ENCODE peak calls at places on chromosomes 5 and 9, in nine cellular contexts. Z is cardiac muscle cell, X is right atrium auricular region, F is fibroblast of lung, K is adrenal gland, E is stomach, C is GM23338, U is breast epithelium, W is SK-N-SH. G is an unnamed sample.

GRCh38 chr5:43855418-43855817 is 252.4 kb downstream of the NNT start:
- DNase-seq in Z (peak; percentile 2), X (no peak), F (no peak), K (no peak), E (no peak), C (no peak), U (no peak), W (no peak), G (no peak)

GRCh38 chr5:10286552-10287227 is 21.0 kb downstream of the CMBL start:
- DNase-seq in Z (no peak), X (no peak), F (no peak), K (no peak), E (no peak), C (no peak), U (no peak), W (no peak), G (no peak)

GRCh38 chr5:71865202-71865601 is 146.1 kb downstream of the CARTPT start:
- DNase-seq in Z (peak; percentile 61), X (no peak), F (peak; percentile 94), K (no peak), E (no peak), C (no peak), U (no peak), W (no peak), G (no peak)

GRCh38 chr5:180932660-180933059 is 33.7 kb downstream of the BTNL8 start:
- DNase-seq in Z (no peak), X (no peak), F (no peak), K (no peak), E (no peak), C (no peak), U (no peak), W (no peak), G (no peak)

GRCh38 chr5:179812135-179812825 is 5.6 kb upstream of the MGAT4B start:
- DNase-seq in Z (no peak), X (no peak), F (no peak), K (no peak), E (no peak), C (no peak), U (no peak), W (no peak), G (no peak)

GRCh38 chr9:129393064-129393463 is 215.0 kb upstream of the IER5L start:
- DNase-seq in Z (no peak), X (no peak), F (no peak), K (no peak), E (no peak), C (no peak), U (no peak), W (no peak), G (no peak)

GRCh38 chr5:146137967-146138403 is 32.6 kb upstream of the PLAC8L1 start:
- DNase-seq in Z (peak; percentile 47), X (no peak), F (peak; percentile 50), K (no peak), E (peak; percentile 71), C (no peak), U (no peak), W (no peak), G (no peak)

GRCh38 chr9:128160603-128160987 is 530 bp downstream of the BBLN start:
- DNase-seq in Z (peak; percentile 22), X (no peak), F (peak; percentile 29), K (no peak), E (no peak), C (peak; percentile 46), U (no peak), W (peak; percentile 67), G (peak; percentile 22)

GRCh38 chr5:68214472-68215207 is 916 bp upstream of the PIK3R1 start:
- DNase-seq in Z (peak; percentile 30), X (no peak), F (no peak), K (no peak), E (no peak), C (peak; percentile 59), U (no peak), W (peak; percentile 14), G (no peak)

GRCh38 chr5:66959668-66960067 is 236.9 kb downstream of the CD180 start:
- DNase-seq in Z (no peak), X (no peak), F (peak; percentile 47), K (no peak), E (no peak), C (no peak), U (no peak), W (no peak), G (no peak)

GRCh38 chr5:66958984-66959641 is 237.5 kb downstream of the CD180 start:
- DNase-seq in Z (peak; percentile 79), X (no peak), F (peak; percentile 90), K (peak; percentile 78), E (no peak), C (peak; percentile 46), U (no peak), W (no peak), G (no peak)

GRCh38 chr5:66960373-66961137 is 236.0 kb downstream of the CD180 start:
- DNase-seq in Z (peak; percentile 46), X (no peak), F (peak; percentile 72), K (peak; percentile 60), E (peak; percentile 31), C (peak; percentile 22), U (no peak), W (no peak), G (no peak)

GRCh38 chr5:66956439-66956838 is 240.2 kb downstream of the CD180 start:
- DNase-seq in Z (no peak), X (no peak), F (no peak), K (no peak), E (no peak), C (no peak), U (no peak), W (no peak), G (no peak)

GRCh38 chr5:66958126-66958983 is 238.2 kb downstream of the CD180 start:
- DNase-seq in Z (peak; percentile 75), X (no peak), F (peak; percentile 85), K (no peak), E (no peak), C (peak; percentile 27), U (no peak), W (no peak), G (no peak)
- H3K27ac ChIP-seq in Z (peak overlapping the region; percentile 93), X (peak overlapping the region; percentile 67), F (peak overlapping the region; percentile 75), K (peak overlapping the region; percentile 54), E (no peak overlapping the region), C (no peak overlapping the region), U (peak overlapping the region; percentile 29), W (peak overlapping the region; percentile 53), G (no peak overlapping the region)

DNA sequence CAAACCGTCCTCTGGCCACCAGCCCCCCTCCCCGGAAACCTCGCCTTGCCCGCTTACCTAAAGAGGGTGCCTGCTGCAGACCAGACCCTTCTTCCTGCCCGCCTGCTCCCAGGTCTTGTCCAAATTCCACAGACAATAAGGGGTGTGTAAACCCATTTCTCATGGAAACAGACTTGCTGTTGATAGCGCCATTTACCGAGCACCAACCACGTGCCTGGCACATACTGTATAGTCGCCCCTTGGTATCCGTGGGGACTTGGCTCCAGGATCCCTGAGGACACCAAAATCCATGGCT is 25.1 kb downstream of the CDHR2 start:
- DNase-seq in Z (no peak), X (no peak), F (no peak), K (no peak), E (no peak), C (no peak), U (no peak), W (no peak), G (no peak)
- TF ChIP-seq CTCF in Z (no peak), X (no peak), F (no peak), K (no peak), E (no peak), C (no peak), U (no peak), W (no peak), G (peak; percentile 24)

GRCh38 chr9:13296972-13297371 is 17.5 kb upstream of the MPDZ start:
- DNase-seq in Z (no peak), X (no peak), F (no peak), K (no peak), E (no peak), C (no peak), U (no peak), W (no peak), G (no peak)

GRCh38 chr9:13295556-13295955 is 16.1 kb upstream of the MPDZ start:
- DNase-seq in Z (no peak), X (no peak), F (peak; percentile 16), K (no peak), E (no peak), C (peak; percentile 10), U (no peak), W (no peak), G (no peak)

GRCh38 chr9:13291718-13292117 is 12.2 kb upstream of the MPDZ start:
- DNase-seq in Z (no peak), X (no peak), F (no peak), K (no peak), E (no peak), C (peak; percentile 28), U (no peak), W (no peak), G (no peak)

GRCh38 chr9:13292782-13293181 is 13.3 kb upstream of the MPDZ start:
- DNase-seq in Z (no peak), X (no peak), F (no peak), K (no peak), E (no peak), C (no peak), U (no peak), W (no peak), G (no peak)

DNA sequence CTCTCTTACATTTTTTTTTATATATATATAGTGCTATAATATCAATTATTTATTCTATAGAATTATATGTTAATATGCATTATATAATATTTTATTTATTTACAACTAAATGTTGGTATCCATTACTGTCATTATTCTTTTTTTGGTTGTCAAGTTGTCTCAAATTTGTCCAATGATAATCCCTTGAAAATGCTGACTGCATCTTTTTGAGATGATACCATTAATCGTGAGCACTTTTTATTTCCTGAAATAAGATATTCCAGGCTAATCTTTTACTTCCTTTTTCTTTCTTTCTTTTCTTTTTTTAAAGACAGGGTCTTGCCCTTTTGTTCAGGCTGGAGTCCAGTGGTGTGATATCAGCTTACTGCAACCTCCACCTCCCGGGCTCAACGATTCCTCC is 12.7 kb upstream of the MPDZ start:
- DNase-seq in Z (no peak), X (no peak), F (no peak), K (no peak), E (no peak), C (no peak), U (no peak), W (no peak), G (no peak)
- H3K27ac ChIP-seq in Z (no peak overlapping the region), X (no peak overlapping the region), F (no peak overlapping the region), K (no peak overlapping the region), E (no peak overlapping the region), C (no peak overlapping the region), U (no peak overlapping the region), W (no peak overlapping the region), G (no peak overlapping the region)

GRCh38 chr5:24747327-24747726 is 102.5 kb upstream of the CDH10 start:
- DNase-seq in Z (no peak), X (no peak), F (no peak), K (no peak), E (no peak), C (no peak), U (no peak), W (no peak), G (no peak)

GRCh38 chr5:24749701-24750100 is 104.9 kb upstream of the CDH10 start:
- DNase-seq in Z (peak; percentile 5), X (no peak), F (peak; percentile 79), K (no peak), E (no peak), C (no peak), U (no peak), W (no peak), G (no peak)

DNA sequence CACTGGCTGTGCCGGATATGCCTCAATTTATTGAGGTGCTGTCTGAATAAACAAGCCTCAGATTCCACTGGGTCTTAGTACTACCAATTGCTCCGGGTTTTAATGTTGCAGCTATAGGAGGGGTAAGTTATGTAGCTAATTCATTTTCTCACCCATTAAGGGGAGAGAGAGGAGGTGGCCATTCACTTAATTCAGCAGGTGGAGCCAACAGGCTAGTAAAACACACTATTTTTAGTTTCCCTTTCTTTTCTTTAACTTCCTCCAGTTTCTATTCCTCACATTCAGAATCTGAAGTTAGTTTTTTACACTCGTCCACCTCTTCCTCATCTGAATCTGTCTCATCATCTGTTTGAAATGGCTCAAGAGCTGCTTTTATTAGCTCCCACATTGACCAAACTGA is 105.6 kb upstream of the CDH10 start:
- DNase-seq in Z (no peak), X (no peak), F (no peak), K (no peak), E (no peak), C (no peak), U (no peak), W (no peak), G (no peak)
- TF ChIP-seq CTCF in Z (no peak), X (no peak), F (no peak), K (no peak), E (no peak), C (no peak), U (no peak), W (no peak), G (no peak)

G was measured in CD4-positive, alpha-beta T cell.